ENCODE peak calls at places on chromosome 20, in seven cellular contexts. P is A549, Z is tibial nerve, B is body of pancreas, K is transverse colon, Y is K562, D is heart left ventricle. V is an unnamed sample.

GRCh38 chr20:6562111-6562510 is 205.4 kb upstream of the BMP2 start:
- DNase-seq in K (no peak), Y (no peak), D (no peak), Z (no peak), B (no peak), P (no peak), V (no peak)

GRCh38 chr20:18388860-18389259 is 78.0 kb downstream of the DZANK1 start:
- DNase-seq in D (no peak), Z (no peak), B (no peak), K (no peak), P (peak), Y (no peak), V (no peak)

GRCh38 chr20:61926253-61926613 is 139.4 kb downstream of the TAF4 start:
- DNase-seq in P (no peak), D (no peak), B (no peak), K (no peak), Z (no peak), Y (no peak), V (no peak)

GRCh38 chr20:9344080-9344920 is 170.1 kb upstream of the LAMP5 start:
- DNase-seq in Y (no peak), B (peak), Z (no peak), K (no peak), P (no peak), D (no peak), V (no peak)

GRCh38 chr20:19974621-19975435 is 42.3 kb upstream of the NAA20 start:
- DNase-seq in Y (no peak), D (peak), Z (peak), B (peak), K (peak), P (peak), V (peak)

GRCh38 chr20:32236819-32237218 is 29.1 kb downstream of the POFUT1 start:
- DNase-seq in Z (no peak), D (no peak), B (no peak), K (no peak), Y (no peak), P (no peak), V (no peak)

GRCh38 chr20:24764825-24765224 is 184.2 kb upstream of the CST7 start:
- DNase-seq in P (no peak), K (no peak), Z (no peak), Y (no peak), D (no peak), B (no peak), V (peak)

GRCh38 chr20:19701449-19701848 is 56.6 kb upstream of the RIN2 start:
- DNase-seq in Z (no peak), P (no peak), B (no peak), D (no peak), K (no peak), Y (no peak), V (no peak)

GRCh38 chr20:63099426-63100267 is 92.9 kb upstream of the BHLHE23 start:
- DNase-seq in Z (no peak), B (no peak), P (peak), Y (no peak), K (peak), D (peak), V (no peak)

GRCh38 chr20:14245368-14245970 is 91.9 kb downstream of the FLRT3 start:
- DNase-seq in B (no peak), D (no peak), K (no peak), P (no peak), Y (no peak), Z (no peak), V (no peak)

GRCh38 chr20:844473-845225 is 11.1 kb downstream of the FAM110A start:
- DNase-seq in P (peak), Y (peak), Z (peak), K (peak), D (peak), B (peak), V (peak)

GRCh38 chr20:845967-846893 is 12.7 kb downstream of the FAM110A start:
- DNase-seq in D (peak), Z (no peak), K (no peak), Y (no peak), B (no peak), P (no peak), V (no peak)

GRCh38 chr20:843908-844307 is 10.4 kb downstream of the FAM110A start:
- DNase-seq in Y (no peak), B (no peak), K (peak), D (no peak), P (no peak), Z (no peak), V (no peak)

GRCh38 chr20:846894-847278 is 13.4 kb downstream of the FAM110A start:
- DNase-seq in B (no peak), Y (no peak), D (no peak), Z (no peak), P (no peak), K (peak), V (no peak)

DNA sequence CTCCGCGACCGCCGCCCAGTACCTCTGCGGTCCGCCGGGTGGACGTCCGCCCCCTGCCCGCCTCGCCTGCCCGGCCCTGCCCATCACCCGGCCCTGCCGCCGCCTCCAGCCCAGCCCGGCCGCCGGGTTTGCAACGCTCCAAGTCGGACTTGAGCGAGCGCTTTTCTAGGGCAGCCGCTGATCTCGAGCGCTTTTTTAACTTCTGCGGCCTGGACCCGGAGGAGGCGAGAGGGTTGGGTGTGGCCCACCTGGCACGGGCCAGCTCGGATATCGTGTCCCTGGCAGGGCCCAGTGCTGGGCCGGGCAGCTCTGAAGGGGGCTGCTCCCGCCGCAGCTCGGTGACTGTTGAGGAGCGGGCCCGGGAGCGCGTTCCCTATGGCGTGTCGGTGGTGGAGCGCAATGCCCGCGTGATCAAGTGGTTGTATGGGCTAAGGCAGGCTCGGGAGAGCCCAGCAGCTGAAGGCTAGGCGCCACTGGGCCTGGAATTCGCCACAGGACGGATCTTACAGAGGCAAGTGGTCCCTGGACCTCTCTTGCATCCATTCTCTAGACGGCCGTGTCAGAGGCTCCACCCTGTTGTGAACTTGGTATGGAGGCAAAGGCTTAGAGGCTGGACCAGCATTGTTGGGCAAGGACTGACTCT is 11.8 kb downstream of the FAM110A start:
- DNase-seq in B (no peak), Z (no peak), P (no peak), D (no peak), K (no peak), Y (no peak), V (no peak)
- H3K4me3 ChIP-seq in B (no peak), Z (peak), P (no peak), D (peak), K (peak), Y (no peak), V (peak)

GRCh38 chr20:1619861-1620444 is at the start of gene SIRPB1:
- DNase-seq in B (no peak), D (no peak), K (no peak), Y (no peak), P (no peak), Z (no peak), V (no peak)
- TF ChIP-seq POLR2A in B (peak), D (no peak), K (no peak), Y (no peak), P (no peak), Z (no peak), V (no peak)

DNA sequence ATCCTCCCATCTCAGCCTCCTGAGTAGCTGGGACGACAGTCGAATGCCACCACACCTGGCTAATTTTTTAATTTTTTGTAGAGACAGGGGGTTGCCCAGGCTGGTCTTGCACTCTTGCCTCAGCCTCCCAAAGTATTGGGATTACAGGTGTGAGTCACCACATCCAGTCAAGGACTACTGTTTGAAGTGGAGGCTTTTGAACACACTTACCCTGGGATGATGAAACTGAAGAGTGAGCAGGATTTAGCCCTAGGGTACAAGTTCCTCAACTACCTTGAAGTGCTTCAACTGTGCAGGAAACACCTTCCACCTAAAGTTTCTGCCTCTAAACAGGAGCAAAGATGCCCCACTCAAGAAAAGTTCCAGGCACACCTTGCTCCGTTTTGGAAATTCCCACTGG is 15.7 kb upstream of the PARD6B start:
- DNase-seq in K (no peak), D (no peak), Z (no peak), Y (no peak), P (no peak), B (no peak), V (no peak)
- H3K27ac ChIP-seq in K (no peak), D (no peak), Z (no peak), Y (no peak), P (peak), B (no peak), V (no peak)

GRCh38 chr20:38164624-38165088 is 414 bp downstream of the TGM2 start:
- DNase-seq in K (no peak), Y (no peak), Z (no peak), P (no peak), D (peak), B (no peak), V (no peak)
- H3K4me3 ChIP-seq in K (peak), Y (peak), Z (peak), P (peak), D (peak), B (no peak), V (peak)

GRCh38 chr20:59308493-59309201 is 8.2 kb downstream of the EDN3 start:
- DNase-seq in Z (no peak), B (peak), D (no peak), Y (peak), P (no peak), K (peak), V (no peak)

GRCh38 chr20:59307270-59307669 is 6.9 kb downstream of the EDN3 start:
- DNase-seq in D (no peak), B (peak), Z (no peak), P (no peak), K (no peak), Y (no peak), V (no peak)

GRCh38 chr20:59309218-59309617 is 8.8 kb downstream of the EDN3 start:
- DNase-seq in B (no peak), D (no peak), P (no peak), Y (no peak), Z (no peak), K (peak), V (no peak)

GRCh38 chr20:59301343-59302007 is 1.1 kb downstream of the EDN3 start:
- DNase-seq in B (no peak), K (no peak), Y (no peak), Z (no peak), D (no peak), P (no peak), V (no peak)

GRCh38 chr20:59305898-59306640 is 5.7 kb downstream of the EDN3 start:
- DNase-seq in Z (no peak), D (no peak), B (no peak), K (no peak), P (no peak), Y (no peak), V (no peak)
- TF ChIP-seq POLR2A in Z (no peak), D (no peak), B (no peak), K (no peak), P (no peak), Y (no peak), V (no peak)

GRCh38 chr20:16748058-16748457 is at the start of gene OTOR:
- DNase-seq in K (no peak), Z (no peak), Y (no peak), P (no peak), B (no peak), D (no peak), V (no peak)
- H3K27ac ChIP-seq in K (no peak), Z (no peak), Y (no peak), P (no peak), B (no peak), D (no peak), V (no peak)

GRCh38 chr20:49278036-49278816 is at the start of gene ZNFX1:
- DNase-seq in Z (peak), K (peak), P (peak), Y (peak), B (peak), D (peak), V (peak)

GRCh38 chr20:49276895-49277785 is 717 bp downstream of the ZNFX1 start:
- DNase-seq in B (peak), Y (peak), D (peak), K (peak), Z (peak), P (no peak), V (peak)

GRCh38 chr20:49275634-49276033 is 2.2 kb downstream of the ZNFX1 start:
- DNase-seq in D (no peak), B (no peak), K (no peak), Z (no peak), P (no peak), Y (peak), V (no peak)

GRCh38 chr20:49277786-49278035 is 146 bp downstream of the ZNFX1 start:
- DNase-seq in P (no peak), D (no peak), B (no peak), Y (no peak), Z (no peak), K (no peak), V (no peak)

GRCh38 chr20:49276201-49276894 is 1.5 kb downstream of the ZNFX1 start:
- DNase-seq in Z (peak), Y (peak), P (no peak), K (peak), B (no peak), D (peak), V (no peak)
- H3K4me3 ChIP-seq in Z (peak), Y (peak), P (peak), K (peak), B (no peak), D (peak), V (peak)

DNA sequence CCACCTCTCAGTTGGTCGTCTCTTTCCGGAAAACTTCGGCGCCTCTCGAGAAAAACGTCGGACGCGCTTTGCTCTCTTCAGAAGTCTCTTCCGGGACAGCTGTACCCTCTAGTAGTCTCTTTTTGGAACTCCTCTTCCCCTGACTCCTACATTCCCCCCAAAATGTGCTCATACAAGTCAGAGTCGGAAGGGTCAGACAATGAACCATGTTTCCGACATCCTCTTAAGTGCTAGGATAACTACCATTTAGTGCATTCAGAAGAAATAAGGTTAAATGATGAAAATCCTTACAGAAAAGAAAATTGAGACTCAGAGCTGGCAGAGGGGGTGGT is 476 bp upstream of the TP53RK start:
- DNase-seq in K (no peak), Z (no peak), B (no peak), D (no peak), P (no peak), Y (no peak), V (no peak)
- TF ChIP-seq POLR2A in K (no peak), Z (no peak), B (no peak), D (no peak), P (peak), Y (peak), V (no peak)

GRCh38 chr20:23147647-23147963 is 61.5 kb upstream of the CD93 start:
- DNase-seq in D (no peak), Z (no peak), Y (no peak), K (no peak), P (no peak), B (no peak), V (no peak)
- H3K27ac ChIP-seq in D (no peak), Z (peak), Y (peak), K (peak), P (peak), B (peak), V (peak)